ENCODE peak calls at places on chromosomes 2 and 18, in eight cellular contexts. One of them, this sample, is unnamed.

GRCh38 chr18:30358545-30358944 is 684.0 kb downstream of the DSC3 start:
- DNase-seq in DMS79 treated with DMSO at 0.1 percent for 48 hours: no peak
- DNase-seq in cardiac muscle cell: no peak
- DNase-seq in NCI-H226: peak; percentile 48
- DNase-seq in NCI-H2029: no peak
- DNase-seq in AG08395: no peak
- DNase-seq in LoVo: no peak
- DNase-seq in stimulated activated CD4-positive, alpha-beta T cell treated with anti-CD3 and anti-CD28 coated beads, Interleukin-1b, Interleukin-23, amount 100 ng/mL, for 24 hours: no peak
- DNase-seq in this sample: no peak

GRCh38 chr2:160467086-160467485 is 26.5 kb downstream of the RBMS1 start:
- DNase-seq in stimulated activated CD4-positive, alpha-beta T cell treated with anti-CD3 and anti-CD28 coated beads, Interleukin-1b, Interleukin-23, amount 100 ng/mL, for 24 hours: no peak
- DNase-seq in LoVo: no peak
- DNase-seq in AG08395: no peak
- DNase-seq in DMS79 treated with DMSO at 0.1 percent for 48 hours: no peak
- DNase-seq in NCI-H226: no peak
- DNase-seq in NCI-H2029: no peak
- DNase-seq in cardiac muscle cell: no peak
- DNase-seq in this sample: no peak

GRCh38 chr2:170984079-170984478 is 55.0 kb downstream of the GORASP2 start:
- DNase-seq in LoVo: no peak
- DNase-seq in DMS79 treated with DMSO at 0.1 percent for 48 hours: no peak
- DNase-seq in NCI-H2029: no peak
- DNase-seq in AG08395: no peak
- DNase-seq in stimulated activated CD4-positive, alpha-beta T cell treated with anti-CD3 and anti-CD28 coated beads, Interleukin-1b, Interleukin-23, amount 100 ng/mL, for 24 hours: no peak
- DNase-seq in NCI-H226: no peak
- DNase-seq in cardiac muscle cell: no peak
- DNase-seq in this sample: no peak

GRCh38 chr18:5951515-5952081 is 56.3 kb upstream of the TMEM200C start:
- DNase-seq in cardiac muscle cell: no peak
- DNase-seq in NCI-H2029: no peak
- DNase-seq in LoVo: no peak
- DNase-seq in stimulated activated CD4-positive, alpha-beta T cell treated with anti-CD3 and anti-CD28 coated beads, Interleukin-1b, Interleukin-23, amount 100 ng/mL, for 24 hours: no peak
- DNase-seq in DMS79 treated with DMSO at 0.1 percent for 48 hours: no peak
- DNase-seq in NCI-H226: no peak
- DNase-seq in AG08395: no peak
- DNase-seq in this sample: no peak

GRCh38 chr2:223613017-223613950 is 11.1 kb upstream of the SCG2 start:
- DNase-seq in AG08395: peak; percentile 97
- DNase-seq in NCI-H2029: peak; percentile 77
- DNase-seq in stimulated activated CD4-positive, alpha-beta T cell treated with anti-CD3 and anti-CD28 coated beads, Interleukin-1b, Interleukin-23, amount 100 ng/mL, for 24 hours: no peak
- DNase-seq in NCI-H226: peak; percentile 99
- DNase-seq in DMS79 treated with DMSO at 0.1 percent for 48 hours: peak; percentile 80
- DNase-seq in LoVo: peak; percentile 77
- DNase-seq in cardiac muscle cell: peak; percentile 42
- DNase-seq in this sample: peak; percentile 93

GRCh38 chr2:239598011-239598731 is 197.4 kb upstream of the HDAC4 start:
- DNase-seq in LoVo: no peak
- DNase-seq in NCI-H2029: no peak
- DNase-seq in DMS79 treated with DMSO at 0.1 percent for 48 hours: no peak
- DNase-seq in cardiac muscle cell: no peak
- DNase-seq in NCI-H226: no peak
- DNase-seq in stimulated activated CD4-positive, alpha-beta T cell treated with anti-CD3 and anti-CD28 coated beads, Interleukin-1b, Interleukin-23, amount 100 ng/mL, for 24 hours: no peak
- DNase-seq in AG08395: no peak
- DNase-seq in this sample: no peak

GRCh38 chr2:222318712-222319575 is 20.1 kb upstream of the PAX3 start:
- DNase-seq in LoVo: peak; percentile 73
- DNase-seq in NCI-H2029: peak; percentile 17
- DNase-seq in NCI-H226: peak; percentile 53
- DNase-seq in DMS79 treated with DMSO at 0.1 percent for 48 hours: no peak
- DNase-seq in AG08395: no peak
- DNase-seq in cardiac muscle cell: peak; percentile 77
- DNase-seq in stimulated activated CD4-positive, alpha-beta T cell treated with anti-CD3 and anti-CD28 coated beads, Interleukin-1b, Interleukin-23, amount 100 ng/mL, for 24 hours: peak; percentile 37
- DNase-seq in this sample: peak; percentile 21

GRCh38 chr2:160309585-160309984 is 109.5 kb upstream of the ITGB6 start:
- DNase-seq in LoVo: no peak
- DNase-seq in DMS79 treated with DMSO at 0.1 percent for 48 hours: no peak
- DNase-seq in cardiac muscle cell: no peak
- DNase-seq in NCI-H226: peak; percentile 29
- DNase-seq in AG08395: peak; percentile 29
- DNase-seq in NCI-H2029: no peak
- DNase-seq in stimulated activated CD4-positive, alpha-beta T cell treated with anti-CD3 and anti-CD28 coated beads, Interleukin-1b, Interleukin-23, amount 100 ng/mL, for 24 hours: no peak
- DNase-seq in this sample: no peak

GRCh38 chr2:128396946-128397345 is 78.3 kb upstream of the HS6ST1 start:
- DNase-seq in AG08395: no peak
- DNase-seq in LoVo: no peak
- DNase-seq in NCI-H2029: no peak
- DNase-seq in stimulated activated CD4-positive, alpha-beta T cell treated with anti-CD3 and anti-CD28 coated beads, Interleukin-1b, Interleukin-23, amount 100 ng/mL, for 24 hours: no peak
- DNase-seq in cardiac muscle cell: no peak
- DNase-seq in NCI-H226: no peak
- DNase-seq in DMS79 treated with DMSO at 0.1 percent for 48 hours: no peak
- DNase-seq in this sample: no peak

GRCh38 chr2:218329826-218330651 is 26.6 kb upstream of the CATIP start:
- DNase-seq in DMS79 treated with DMSO at 0.1 percent for 48 hours: no peak
- DNase-seq in AG08395: no peak
- DNase-seq in cardiac muscle cell: no peak
- DNase-seq in stimulated activated CD4-positive, alpha-beta T cell treated with anti-CD3 and anti-CD28 coated beads, Interleukin-1b, Interleukin-23, amount 100 ng/mL, for 24 hours: no peak
- DNase-seq in NCI-H226: no peak
- DNase-seq in NCI-H2029: no peak
- DNase-seq in LoVo: no peak
- DNase-seq in this sample: no peak

GRCh38 chr2:144517825-144518699 is 1.9 kb downstream of the ZEB2 start:
- DNase-seq in DMS79 treated with DMSO at 0.1 percent for 48 hours: no peak
- DNase-seq in stimulated activated CD4-positive, alpha-beta T cell treated with anti-CD3 and anti-CD28 coated beads, Interleukin-1b, Interleukin-23, amount 100 ng/mL, for 24 hours: no peak
- DNase-seq in NCI-H226: no peak
- DNase-seq in cardiac muscle cell: no peak
- DNase-seq in NCI-H2029: no peak
- DNase-seq in LoVo: no peak
- DNase-seq in AG08395: no peak
- DNase-seq in this sample: no peak

GRCh38 chr18:55322176-55322735 is 265.7 kb downstream of the TCF4 start:
- DNase-seq in stimulated activated CD4-positive, alpha-beta T cell treated with anti-CD3 and anti-CD28 coated beads, Interleukin-1b, Interleukin-23, amount 100 ng/mL, for 24 hours: no peak
- DNase-seq in DMS79 treated with DMSO at 0.1 percent for 48 hours: peak; percentile 67
- DNase-seq in cardiac muscle cell: peak; percentile 83
- DNase-seq in LoVo: no peak
- DNase-seq in AG08395: peak; percentile 72
- DNase-seq in NCI-H2029: peak; percentile 57
- DNase-seq in NCI-H226: peak; percentile 5
- DNase-seq in this sample: peak; percentile 66

GRCh38 chr18:34031810-34032209 is 192.9 kb downstream of the NOL4 start:
- DNase-seq in stimulated activated CD4-positive, alpha-beta T cell treated with anti-CD3 and anti-CD28 coated beads, Interleukin-1b, Interleukin-23, amount 100 ng/mL, for 24 hours: no peak
- DNase-seq in LoVo: no peak
- DNase-seq in NCI-H226: no peak
- DNase-seq in NCI-H2029: no peak
- DNase-seq in AG08395: no peak
- DNase-seq in DMS79 treated with DMSO at 0.1 percent for 48 hours: no peak
- DNase-seq in cardiac muscle cell: no peak
- DNase-seq in this sample: no peak

GRCh38 chr2:229445013-229445412 is 173.9 kb upstream of the PID1 start:
- DNase-seq in cardiac muscle cell: no peak
- DNase-seq in NCI-H2029: no peak
- DNase-seq in AG08395: peak; percentile 84
- DNase-seq in LoVo: no peak
- DNase-seq in stimulated activated CD4-positive, alpha-beta T cell treated with anti-CD3 and anti-CD28 coated beads, Interleukin-1b, Interleukin-23, amount 100 ng/mL, for 24 hours: no peak
- DNase-seq in DMS79 treated with DMSO at 0.1 percent for 48 hours: no peak
- DNase-seq in NCI-H226: peak; percentile 91
- DNase-seq in this sample: peak; percentile 73

GRCh38 chr2:167404896-167405295 is 516.6 kb downstream of the XIRP2 start:
- DNase-seq in cardiac muscle cell: no peak
- DNase-seq in DMS79 treated with DMSO at 0.1 percent for 48 hours: no peak
- DNase-seq in LoVo: no peak
- DNase-seq in NCI-H2029: no peak
- DNase-seq in NCI-H226: peak; percentile 66
- DNase-seq in AG08395: no peak
- DNase-seq in stimulated activated CD4-positive, alpha-beta T cell treated with anti-CD3 and anti-CD28 coated beads, Interleukin-1b, Interleukin-23, amount 100 ng/mL, for 24 hours: no peak
- DNase-seq in this sample: no peak